ENCODE peak calls at places on chromosomes 5 and 9, in seven cellular contexts. Q, J, D, X, U, N and V are unnamed samples.

GRCh38 chr9:124960409-124960752 is 19.5 kb upstream of the GOLGA1 start:
- DNase-seq in Q (no peak), J (peak; percentile 29), U (peak; percentile 41), D (no peak), N (no peak), X (no peak), V (no peak)

GRCh38 chr5:52024363-52024762 is 641.1 kb downstream of the ISL1 start:
- DNase-seq in D (no peak), U (no peak), X (no peak), Q (no peak), N (no peak), J (peak; percentile 1), V (no peak)

GRCh38 chr5:38149815-38150195 is 108.6 kb upstream of the EGFLAM start:
- DNase-seq in J (no peak), N (no peak), U (no peak), Q (no peak), D (no peak), X (no peak), V (no peak)

GRCh38 chr9:35079041-35079425 is 709 bp downstream of the FANCG start:
- DNase-seq in Q (no peak), U (no peak), D (peak; percentile 58), J (no peak), N (peak; percentile 26), X (no peak), V (no peak)

GRCh38 chr5:37568893-37569292 is 189.8 kb downstream of the WDR70 start:
- DNase-seq in X (no peak), Q (no peak), N (no peak), D (no peak), J (no peak), U (no peak), V (no peak)

GRCh38 chr5:82351754-82352145 is 73.6 kb upstream of the RPS23 start:
- DNase-seq in Q (peak; percentile 46), J (peak; percentile 52), N (no peak), X (no peak), U (peak; percentile 67), D (no peak), V (no peak)

GRCh38 chr5:142059304-142059940 is 46.6 kb upstream of the GNPDA1 start:
- DNase-seq in N (no peak), U (no peak), J (peak; percentile 32), X (no peak), Q (no peak), D (no peak), V (no peak)

GRCh38 chr9:135890190-135890861 is 17.0 kb downstream of the CAMSAP1 start:
- DNase-seq in Q (no peak), U (no peak), J (no peak), N (no peak), D (no peak), X (no peak), V (no peak)

GRCh38 chr9:38689678-38690077 is 30.3 kb downstream of the FAM240B start:
- DNase-seq in D (no peak), Q (no peak), U (no peak), N (no peak), X (no peak), J (no peak), V (no peak)